ENCODE peak calls at places on chromosomes 16 and 17, in four cellular contexts. Z is iris pigment epithelial cell; B is stimulated activated naive B cell treated with anti-CD40 and anti-IgM and Interleukin-4, amounts not matched to agents 10 μg/mL and 1 μg/mL and 100 μg/mL, for 72 hours; E is HFFc6. Y is an unnamed sample.

GRCh38 chr17:49069585-49070273 is 62.8 kb upstream of the B4GALNT2 start:
- DNase-seq in Z (peak; percentile 68), B (no peak), E (no peak), Y (peak; percentile 58)

GRCh38 chr17:63948521-63948920 is 16.4 kb upstream of the CD79B start:
- DNase-seq in Z (no peak), B (no peak), E (no peak), Y (no peak)

GRCh38 chr17:75996665-75997590 is 3.7 kb upstream of the CDK3 start:
- DNase-seq in Z (peak; percentile 73), B (peak; percentile 23), E (peak; percentile 11), Y (peak; percentile 87)

GRCh38 chr16:26078971-26079370 is 387.2 kb downstream of the HS3ST4 start:
- DNase-seq in Z (no peak), B (no peak), E (no peak), Y (no peak)

GRCh38 chr16:83631006-83631405 is 176.8 kb upstream of the HSBP1 start:
- DNase-seq in Z (no peak), B (no peak), E (no peak), Y (no peak)

GRCh38 chr16:73002836-73003235 is 45.1 kb downstream of the ZFHX3 start:
- DNase-seq in Z (peak; percentile 29), B (no peak), E (peak; percentile 48), Y (no peak)

GRCh38 chr17:80034977-80035686 is 540 bp downstream of the TBC1D16 start:
- DNase-seq in Z (peak; percentile 77), B (peak; percentile 29), E (peak; percentile 25), Y (peak; percentile 64)

GRCh38 chr17:65850486-65850885 is 289.0 kb upstream of the AXIN2 start:
- DNase-seq in Z (peak; percentile 7), B (no peak), E (no peak), Y (peak; percentile 59)

GRCh38 chr17:57597531-57598453 is 147.3 kb downstream of the CCDC182 start:
- DNase-seq in Z (peak; percentile 67), B (no peak), E (peak; percentile 65), Y (peak; percentile 83)

GRCh38 chr17:29148257-29148789 is 31.9 kb downstream of the MYO18A start:
- DNase-seq in Z (no peak), B (no peak), E (no peak), Y (no peak)

GRCh38 chr16:5070431-5071186 is 1.0 kb upstream of the ALG1 start:
- DNase-seq in Z (no peak), B (no peak), E (no peak), Y (no peak)

GRCh38 chr16:63442246-63442645 is 1406.0 kb upstream of the CDH8 start:
- DNase-seq in Z (no peak), B (no peak), E (no peak), Y (no peak)

GRCh38 chr17:81097943-81098308 is 63.0 kb downstream of the BAIAP2 start:
- DNase-seq in Z (no peak), B (no peak), E (peak; percentile 10), Y (peak; percentile 84)

GRCh38 chr16:50941651-50942050 is 199.8 kb downstream of the CYLD start:
- DNase-seq in Z (no peak), B (no peak), E (no peak), Y (no peak)

GRCh38 chr16:1426734-1427451 is 4.0 kb upstream of the PERCC1 start:
- DNase-seq in Z (no peak), B (no peak), E (no peak), Y (no peak)

GRCh38 chr16:58222532-58223316 is 24.8 kb upstream of the CSNK2A2 start:
- DNase-seq in Z (peak; percentile 38), B (no peak), E (no peak), Y (peak; percentile 32)

GRCh38 chr16:59543641-59544040 is 809.5 kb upstream of the GOT2 start:
- DNase-seq in Z (peak; percentile 67), B (no peak), E (peak; percentile 43), Y (peak; percentile 88)

GRCh38 chr16:82070656-82071369 is 35.8 kb downstream of the HSD17B2 start:
- DNase-seq in Z (peak; percentile 51), B (no peak), E (peak; percentile 42), Y (peak; percentile 65)

GRCh38 chr17:13420294-13421277 is 181.1 kb downstream of the HS3ST3A1 start:
- DNase-seq in Z (peak; percentile 91), B (no peak), E (peak; percentile 75), Y (peak; percentile 81)

GRCh38 chr17:78838574-78839005 is 2.0 kb downstream of the USP36 start:
- DNase-seq in Z (no peak), B (no peak), E (no peak), Y (no peak)

GRCh38 chr17:60127068-60128064 is 22.4 kb upstream of the CA4 start:
- DNase-seq in Z (no peak), B (no peak), E (no peak), Y (no peak)

GRCh38 chr16:69706975-69707340 is 19.4 kb downstream of the NQO1 start:
- DNase-seq in Z (no peak), B (no peak), E (no peak), Y (no peak)

GRCh38 chr17:60390223-60390622 is 1.7 kb downstream of the USP32 start:
- DNase-seq in Z (peak; percentile 77), B (no peak), E (peak; percentile 51), Y (peak; percentile 79)

GRCh38 chr16:48500981-48501380 is 109.0 kb downstream of the N4BP1 start:
- DNase-seq in Z (no peak), B (no peak), E (no peak), Y (no peak)

GRCh38 chr16:47019563-47019962 is 46.1 kb upstream of the DNAJA2 start:
- DNase-seq in Z (peak; percentile 15), B (no peak), E (no peak), Y (peak; percentile 30)